ENCODE peak calls at places on chromosomes 4 and X, in eight cellular contexts. E, I, M, X, Q, W, Y and D are unnamed samples.

GRCh38 chrX:11704725-11705495 is 39.2 kb upstream of the ARHGAP6 start:
- DNase-seq in Q (no peak), M (no peak), X (peak), W (peak), E (peak), I (no peak), Y (no peak), D (no peak)

GRCh38 chr4:57091657-57092162 is 18.5 kb downstream of the IGFBP7 start:
- DNase-seq in E (no peak), M (no peak), W (no peak), Q (no peak), Y (no peak), X (peak), I (no peak), D (no peak)

GRCh38 chr4:52983563-52984303 is 121.6 kb downstream of the RASL11B start:
- DNase-seq in E (peak), I (no peak), Q (peak), W (peak), M (peak), X (peak), Y (peak), D (no peak)

GRCh38 chr4:48970471-48970921 is 15.6 kb upstream of the CWH43 start:
- DNase-seq in Y (no peak), X (no peak), M (no peak), E (peak), I (no peak), Q (no peak), W (peak), D (no peak)

GRCh38 chr4:72451349-72451748 is 117.7 kb downstream of the ADAMTS3 start:
- DNase-seq in X (no peak), M (no peak), W (no peak), Y (no peak), E (no peak), I (no peak), Q (no peak), D (no peak)

GRCh38 chr4:136935305-136935704 is 597.0 kb downstream of the PCDH18 start:
- DNase-seq in I (no peak), X (no peak), Y (no peak), E (no peak), W (no peak), M (no peak), Q (no peak), D (no peak)

GRCh38 chrX:84258708-84259107 is 70.7 kb upstream of the RPS6KA6 start:
- DNase-seq in Q (no peak), Y (no peak), E (no peak), W (no peak), X (no peak), I (no peak), M (no peak), D (no peak)

GRCh38 chr4:38488891-38489861 is 174.8 kb upstream of the KLF3 start:
- DNase-seq in E (no peak), X (peak), I (no peak), Q (peak), M (no peak), W (no peak), Y (peak), D (no peak)

GRCh38 chr4:158090323-158090722 is 82.5 kb downstream of the GASK1B start:
- DNase-seq in X (no peak), W (peak), M (peak), E (peak), I (no peak), Y (no peak), Q (no peak), D (no peak)

GRCh38 chr4:8277356-8278008 is 7.9 kb downstream of the HTRA3 start:
- DNase-seq in Y (no peak), I (no peak), Q (no peak), X (no peak), W (no peak), M (no peak), E (peak), D (no peak)

GRCh38 chr4:86990510-86990909 is 55.7 kb downstream of the AFF1 start:
- DNase-seq in I (no peak), W (no peak), Y (no peak), Q (no peak), M (no peak), X (no peak), E (no peak), D (no peak)

GRCh38 chrX:136933617-136934145 is 53.2 kb upstream of the RBMX start:
- DNase-seq in I (no peak), M (no peak), Q (no peak), W (no peak), E (no peak), X (no peak), Y (no peak), D (no peak)

GRCh38 chrX:150913511-150913910 is 15.0 kb upstream of the CD99L2 start:
- DNase-seq in X (no peak), M (no peak), Y (no peak), E (no peak), Q (no peak), I (no peak), W (peak), D (no peak)

GRCh38 chr4:113743690-113744089 is 17.8 kb downstream of the CAMK2D start:
- DNase-seq in Y (no peak), Q (no peak), E (no peak), X (no peak), I (no peak), M (no peak), W (no peak), D (no peak)

GRCh38 chr4:28247805-28248204 is 1387.2 kb downstream of the STIM2 start:
- DNase-seq in Y (no peak), Q (no peak), I (no peak), X (no peak), M (no peak), E (no peak), W (no peak), D (no peak)

GRCh38 chr4:166134285-166134684 is 261.2 kb downstream of the TLL1 start:
- DNase-seq in M (no peak), W (no peak), Q (no peak), X (no peak), E (no peak), I (no peak), Y (no peak), D (no peak)

GRCh38 chr4:41994461-41994860 is 4.1 kb downstream of the SLC30A9 start:
- DNase-seq in M (no peak), W (no peak), I (no peak), X (peak), Y (no peak), E (no peak), Q (no peak), D (no peak)

GRCh38 chr4:146957252-146957651 is 11.6 kb upstream of the TTC29 start:
- DNase-seq in Q (no peak), Y (no peak), X (no peak), W (peak), I (no peak), E (no peak), M (no peak), D (no peak)

GRCh38 chr4:36255575-36255974 is 11.3 kb upstream of the ARAP2 start:
- DNase-seq in M (peak), E (no peak), Q (no peak), I (peak), Y (no peak), X (no peak), W (no peak), D (peak)

GRCh38 chrX:44484607-44485146 is 58.0 kb downstream of the FUNDC1 start:
- DNase-seq in I (no peak), X (no peak), Q (no peak), M (no peak), Y (no peak), E (no peak), W (no peak), D (no peak)

GRCh38 chr4:3168029-3168428 is 80.9 kb upstream of the MSANTD1 start:
- DNase-seq in M (no peak), E (peak), Y (no peak), I (peak), X (peak), W (peak), Q (no peak), D (no peak)

GRCh38 chr4:101152521-101152920 is 194.8 kb downstream of the PPP3CA start:
- DNase-seq in X (no peak), Y (no peak), W (no peak), E (no peak), I (no peak), Q (no peak), M (no peak), D (no peak)

GRCh38 chrX:47578692-47579091 is 3.5 kb upstream of the TIMP1 start:
- DNase-seq in W (no peak), Q (peak), M (no peak), Y (no peak), X (peak), I (no peak), E (no peak), D (no peak)

GRCh38 chrX:22177950-22178349 is 94.8 kb upstream of the CBLL2 start:
- DNase-seq in I (no peak), M (no peak), X (no peak), W (no peak), E (no peak), Y (no peak), Q (no peak), D (no peak)

GRCh38 chr4:147732516-147733193 is 767 bp downstream of the ARHGAP10 start:
- DNase-seq in I (no peak), W (peak), X (peak), Q (peak), Y (peak), E (peak), M (peak), D (no peak)

GRCh38 chr4:5199142-5199541 is 147.9 kb downstream of the STK32B start:
- DNase-seq in M (no peak), X (peak), W (no peak), I (no peak), Y (no peak), Q (no peak), E (no peak), D (no peak)

GRCh38 chrX:120308959-120309872 is 2.0 kb downstream of the TMEM255A start:
- DNase-seq in E (peak), Y (peak), W (peak), Q (peak), M (peak), X (peak), I (peak), D (no peak)
- H2AFZ ChIP-seq in E (no peak), Y (peak), W (peak), Q (peak), M (peak), X (no peak), I (peak), D (no peak)

DNA sequence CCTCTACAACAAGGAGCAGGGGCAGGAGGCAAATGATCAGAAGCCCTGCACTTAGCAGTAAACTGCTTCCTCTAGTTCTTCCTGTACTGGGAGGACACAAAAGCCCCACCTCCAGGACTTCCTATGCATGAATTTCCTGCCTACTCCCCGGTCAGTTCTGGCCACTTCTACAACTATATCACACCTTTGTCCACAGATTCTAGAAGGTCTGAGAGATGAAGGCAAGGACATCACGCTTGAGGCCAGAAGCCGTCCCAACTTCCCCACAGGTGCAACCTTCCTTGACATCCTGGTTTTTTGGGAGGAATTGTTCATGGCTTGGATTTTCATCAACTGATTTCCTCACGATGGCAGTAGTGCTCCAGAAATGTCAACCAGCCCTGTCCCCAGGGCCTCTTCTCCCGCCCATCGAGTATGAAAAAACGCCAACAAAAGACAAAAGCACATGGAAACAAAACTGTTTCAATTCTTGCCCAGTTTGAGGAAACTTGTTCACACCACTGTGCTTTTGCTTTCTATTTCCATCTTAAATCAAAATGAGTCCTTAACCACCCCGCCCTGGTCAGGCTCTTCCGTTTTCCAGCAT is 206.5 kb upstream of the STK26 start:
- DNase-seq in W (peak), Y (no peak), Q (no peak), E (no peak), M (peak), X (no peak), I (peak), D (peak)
- H3K4me3 ChIP-seq in W (no peak), Y (no peak), Q (no peak), E (peak), M (peak), X (no peak), I (peak), D (no peak)

GRCh38 chrX:53684415-53685192 is 1.9 kb downstream of the HUWE1 start:
- DNase-seq in W (no peak), Q (no peak), X (peak), E (no peak), M (no peak), I (no peak), Y (no peak), D (no peak)
- H2AFZ ChIP-seq in W (peak), Q (peak), X (no peak), E (peak), M (peak), I (no peak), Y (peak), D (peak)

DNA sequence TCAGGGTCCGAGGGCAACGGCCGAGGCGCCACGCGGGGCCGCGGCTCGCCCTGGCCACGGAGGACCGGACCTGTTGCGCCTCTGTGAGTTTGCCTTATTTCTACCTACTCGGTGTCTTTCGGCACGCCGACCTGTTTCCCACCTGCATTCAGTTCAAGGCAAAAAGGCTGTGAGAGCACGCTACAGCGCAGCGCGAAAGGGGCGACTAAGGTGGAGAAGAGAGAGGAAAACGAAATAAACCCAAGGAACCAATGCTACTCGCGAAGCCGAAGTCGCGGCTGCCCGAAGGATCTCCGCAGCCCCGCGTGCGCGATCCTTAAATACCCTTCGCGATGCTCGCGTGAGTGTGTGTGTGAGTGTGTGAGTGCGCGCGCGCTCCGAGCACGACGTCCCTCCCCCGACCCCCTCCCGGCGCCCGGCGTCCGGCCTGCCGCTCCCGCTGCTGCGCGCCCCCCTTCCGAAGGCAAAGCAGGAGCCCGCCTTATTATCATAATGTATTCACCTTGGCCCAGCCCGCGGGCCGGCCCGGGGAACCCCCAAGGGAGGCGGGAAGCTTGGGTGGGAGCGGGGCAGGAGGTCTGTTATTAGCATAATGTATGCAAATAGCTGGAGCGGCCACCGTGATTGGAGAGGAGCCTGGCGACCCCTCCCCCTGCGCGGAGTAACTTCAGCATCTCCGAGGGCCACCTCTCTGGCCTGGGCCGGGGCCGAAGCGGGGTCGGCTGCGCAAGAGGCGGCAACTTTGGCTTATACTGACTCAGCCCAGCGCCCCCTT is at the start of gene COL25A1:
- DNase-seq in Y (peak), E (peak), Q (peak), W (peak), I (no peak), M (peak), X (peak), D (no peak)
- H3K4me3 ChIP-seq in Y (peak), E (peak), Q (peak), W (peak), I (no peak), M (peak), X (peak), D (no peak)

DNA sequence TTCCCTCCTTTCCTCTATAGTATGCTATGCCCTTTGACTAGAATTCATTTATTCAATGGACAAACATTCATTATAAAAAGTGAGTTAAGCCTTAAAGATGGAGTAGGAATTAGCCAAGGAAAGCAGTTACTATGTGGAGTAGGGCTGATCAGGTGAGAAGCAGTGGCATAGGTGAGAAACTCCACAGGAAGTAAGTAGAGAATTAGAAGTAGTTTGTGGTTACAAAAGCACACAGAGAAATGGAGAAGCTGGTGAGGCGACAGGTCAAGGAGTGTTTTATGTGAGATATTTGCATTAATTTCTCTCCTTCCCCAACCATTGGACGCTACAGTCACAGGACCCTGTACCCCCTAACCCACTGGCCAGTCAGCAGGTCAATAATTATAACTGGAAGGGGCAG is 30.6 kb downstream of the SETD7 start:
- DNase-seq in W (no peak), Q (no peak), Y (no peak), E (no peak), M (peak), I (peak), X (no peak), D (no peak)
- H2AFZ ChIP-seq in W (no peak), Q (no peak), Y (no peak), E (no peak), M (no peak), I (no peak), X (no peak), D (no peak)

GRCh38 chr4:186078977-186079697 is 10.2 kb downstream of the TLR3 start:
- DNase-seq in M (no peak), E (no peak), Y (no peak), W (no peak), X (peak), Q (no peak), I (no peak), D (no peak)

GRCh38 chr4:186079698-186080097 is 10.7 kb downstream of the TLR3 start:
- DNase-seq in I (no peak), W (no peak), E (no peak), Y (no peak), X (no peak), M (no peak), Q (no peak), D (no peak)

GRCh38 chr4:186081202-186081807 is 12.3 kb downstream of the TLR3 start:
- DNase-seq in Q (no peak), I (no peak), E (no peak), Y (peak), W (no peak), X (peak), M (no peak), D (no peak)
- H3K4me3 ChIP-seq in Q (no peak), I (no peak), E (no peak), Y (no peak), W (no peak), X (no peak), M (no peak), D (no peak)